ENCODE peak calls at places on chromosomes 12 and 14, in five cellular contexts. D is EL, T is Caki2, H is HT1080, V is fibroblast of mammary gland. J is an unnamed sample.

GRCh38 chr12:93918262-93918661 is 230.1 kb upstream of the PLXNC1 start:
- DNase-seq in D (peak), T (no peak), H (no peak), V (peak), J (peak)

GRCh38 chr14:91284146-91284790 is 39.8 kb upstream of the GPR68 start:
- DNase-seq in D (peak), T (no peak), H (peak), V (peak), J (peak)

GRCh38 chr14:90060965-90061848 is 587 bp upstream of the KCNK13 start:
- DNase-seq in D (no peak), T (no peak), H (peak), V (no peak), J (no peak)

GRCh38 chr14:102857444-102857843 is 65.0 kb upstream of the AMN start:
- DNase-seq in D (no peak), T (no peak), H (no peak), V (no peak), J (no peak)

GRCh38 chr12:7797698-7798398 is 8.6 kb downstream of the NANOG start:
- DNase-seq in D (peak), T (peak), H (peak), V (peak), J (peak)

GRCh38 chr14:24995016-24995415 is 54.9 kb downstream of the STXBP6 start:
- DNase-seq in D (no peak), T (no peak), H (no peak), V (no peak), J (no peak)

GRCh38 chr12:130776857-130777339 is 60.8 kb upstream of the RIMBP2 start:
- DNase-seq in D (no peak), T (no peak), H (no peak), V (no peak), J (no peak)

GRCh38 chr12:104083769-104084475 is 19.6 kb downstream of the HCFC2 start:
- DNase-seq in D (no peak), T (no peak), H (no peak), V (no peak), J (no peak)

GRCh38 chr12:116591608-116592115 is 32.5 kb downstream of the MAP1LC3B2 start:
- DNase-seq in D (no peak), T (no peak), H (no peak), V (peak), J (no peak)

GRCh38 chr14:43803076-43803689 is 703.9 kb downstream of the FSCB start:
- DNase-seq in D (no peak), T (peak), H (peak), V (no peak), J (no peak)

J was measured in NCI-H226.